ENCODE peak calls at places on chromosomes 4 and X, in six cellular contexts. J, D, E, S, H and A are unnamed samples.
A peak's percentile ranks its signal among the peaks of the same experiment; 100 is the strongest.

GRCh38 chr4:85825937-85826678 is 351.2 kb downstream of the ARHGAP24 start:
- DNase-seq in S (peak; percentile 35), J (peak; percentile 61), H (peak; percentile 66), D (no peak), E (peak; percentile 6), A (no peak)

GRCh38 chr4:168615294-168615693 is 118.4 kb downstream of the PALLD start:
- DNase-seq in D (no peak), E (no peak), S (no peak), J (no peak), H (no peak), A (no peak)

GRCh38 chr4:145507636-145508035 is 26.0 kb downstream of the SMAD1 start:
- DNase-seq in E (no peak), H (peak; percentile 91), J (peak; percentile 8), S (peak; percentile 21), D (no peak), A (no peak)

GRCh38 chr4:183200453-183200852 is 101.4 kb downstream of the WWC2 start:
- DNase-seq in J (peak; percentile 46), D (no peak), S (no peak), H (peak; percentile 93), E (no peak), A (no peak)

GRCh38 chr4:80295331-80295730 is 28.9 kb downstream of the FGF5 start:
- DNase-seq in H (no peak), E (no peak), S (no peak), D (no peak), J (no peak), A (no peak)

GRCh38 chrX:1205681-1206611 is 6.5 kb downstream of the CRLF2 start:
- DNase-seq in J (peak; percentile 99), D (peak; percentile 10), S (no peak), E (peak; percentile 56), H (peak; percentile 65), A (no peak)

GRCh38 chr4:58453956-58454355 is 1343.8 kb upstream of the IGFBP7 start:
- DNase-seq in H (no peak), E (no peak), D (no peak), J (no peak), S (no peak), A (no peak)

GRCh38 chr4:122458625-122459024 is 2.1 kb upstream of the IL2 start:
- DNase-seq in H (peak; percentile 6), S (no peak), D (no peak), J (no peak), E (peak; percentile 39), A (no peak)

GRCh38 chr4:155566241-155566823 is 100.3 kb upstream of the GUCY1A1 start:
- DNase-seq in S (no peak), H (no peak), E (no peak), J (no peak), D (no peak), A (no peak)

GRCh38 chr4:72314869-72315268 is 254.2 kb downstream of the ADAMTS3 start:
- DNase-seq in S (no peak), J (peak; percentile 1), H (peak; percentile 63), D (no peak), E (no peak), A (no peak)

GRCh38 chrX:15033909-15034308 is 160.7 kb downstream of the MOSPD2 start:
- DNase-seq in J (no peak), S (no peak), E (no peak), D (no peak), H (no peak), A (no peak)

GRCh38 chr4:21986312-21986711 is 37.7 kb upstream of the KCNIP4 start:
- DNase-seq in H (no peak), J (no peak), E (no peak), S (no peak), D (no peak), A (no peak)

GRCh38 chr4:139595989-139596679 is 40.1 kb upstream of the SETD7 start:
- DNase-seq in J (peak; percentile 76), H (no peak), D (no peak), S (no peak), E (peak; percentile 26), A (no peak)

GRCh38 chrX:130606415-130606814 is 204.6 kb downstream of the RBMX2 start:
- DNase-seq in H (no peak), D (no peak), E (no peak), S (no peak), J (no peak), A (no peak)

GRCh38 chrX:96837808-96838207 is 45.9 kb upstream of the RPA4 start:
- DNase-seq in E (no peak), H (no peak), D (no peak), S (no peak), J (no peak), A (no peak)

GRCh38 chrX:39928704-39929439 is 168.9 kb downstream of the BCOR start:
- DNase-seq in S (no peak), J (peak; percentile 88), E (no peak), H (no peak), D (no peak), A (no peak)

GRCh38 chrX:134418317-134419113 is 41.5 kb upstream of the HPRT1 start:
- DNase-seq in D (no peak), S (peak; percentile 3), E (no peak), H (no peak), J (peak; percentile 10), A (no peak)

GRCh38 chrX:40878821-40879571 is 143.7 kb upstream of the MED14 start:
- DNase-seq in E (no peak), H (no peak), J (no peak), S (no peak), D (no peak), A (no peak)

GRCh38 chr4:21367567-21367966 is 581.0 kb downstream of the KCNIP4 start:
- DNase-seq in D (no peak), J (no peak), H (no peak), E (no peak), S (no peak), A (no peak)

GRCh38 chr4:123826896-123827295 is 430.3 kb downstream of the SPRY1 start:
- DNase-seq in J (no peak), D (no peak), E (no peak), H (peak; percentile 51), S (no peak), A (no peak)

GRCh38 chrX:134898450-134898849 is 92.3 kb upstream of the SMIM10 start:
- DNase-seq in E (no peak), D (no peak), S (no peak), H (peak; percentile 40), J (no peak), A (no peak)

GRCh38 chrX:72048515-72049455 is 82.9 kb downstream of the RTL5 start:
- DNase-seq in H (no peak), S (no peak), D (no peak), J (peak; percentile 21), E (peak; percentile 38), A (no peak)

GRCh38 chr4:54744487-54744886 is 86.7 kb downstream of the KIT start:
- DNase-seq in H (no peak), D (no peak), E (no peak), J (no peak), S (no peak), A (no peak)

GRCh38 chr4:54742636-54743399 is 85.1 kb downstream of the KIT start:
- DNase-seq in J (no peak), D (no peak), S (no peak), H (no peak), E (peak; percentile 30), A (no peak)

GRCh38 chr4:54743562-54743961 is 85.8 kb downstream of the KIT start:
- DNase-seq in H (no peak), J (no peak), S (no peak), E (no peak), D (no peak), A (no peak)

GRCh38 chr4:54746228-54746627 is 88.5 kb downstream of the KIT start:
- DNase-seq in S (no peak), E (peak; percentile 85), H (no peak), J (no peak), D (no peak), A (no peak)

GRCh38 chr4:54745031-54745770 is 87.4 kb downstream of the KIT start:
- DNase-seq in H (peak; percentile 13), E (no peak), D (no peak), J (no peak), S (no peak), A (no peak)
- TF ChIP-seq MYC in H (no peak), E (no peak), D (no peak), J (no peak), S (no peak), A (no peak)

DNA sequence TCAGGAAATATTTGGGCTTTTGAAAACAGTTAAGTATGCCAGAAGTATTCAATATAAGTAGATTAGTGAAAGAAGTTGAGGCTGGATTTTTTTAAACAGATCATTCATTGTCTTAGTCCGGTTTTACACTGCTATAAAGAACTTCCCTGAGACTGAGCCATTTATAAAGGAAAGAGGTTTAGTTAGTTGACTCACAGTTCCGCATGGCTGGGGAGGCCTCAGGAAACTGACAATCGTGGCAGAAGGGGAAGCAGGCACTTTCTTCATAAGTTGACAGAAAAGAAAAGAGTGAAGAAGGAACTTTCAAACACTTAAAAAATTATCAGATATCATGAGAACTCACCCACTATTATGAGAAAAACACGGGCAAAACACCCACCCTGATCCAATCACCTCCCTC is 31.1 kb upstream of the CYLC1 start:
- DNase-seq in H (no peak), S (no peak), J (no peak), E (peak; percentile 0), D (no peak), A (no peak)
- TF ChIP-seq MYC in H (no peak), S (no peak), J (no peak), E (no peak), D (no peak), A (no peak)

DNA sequence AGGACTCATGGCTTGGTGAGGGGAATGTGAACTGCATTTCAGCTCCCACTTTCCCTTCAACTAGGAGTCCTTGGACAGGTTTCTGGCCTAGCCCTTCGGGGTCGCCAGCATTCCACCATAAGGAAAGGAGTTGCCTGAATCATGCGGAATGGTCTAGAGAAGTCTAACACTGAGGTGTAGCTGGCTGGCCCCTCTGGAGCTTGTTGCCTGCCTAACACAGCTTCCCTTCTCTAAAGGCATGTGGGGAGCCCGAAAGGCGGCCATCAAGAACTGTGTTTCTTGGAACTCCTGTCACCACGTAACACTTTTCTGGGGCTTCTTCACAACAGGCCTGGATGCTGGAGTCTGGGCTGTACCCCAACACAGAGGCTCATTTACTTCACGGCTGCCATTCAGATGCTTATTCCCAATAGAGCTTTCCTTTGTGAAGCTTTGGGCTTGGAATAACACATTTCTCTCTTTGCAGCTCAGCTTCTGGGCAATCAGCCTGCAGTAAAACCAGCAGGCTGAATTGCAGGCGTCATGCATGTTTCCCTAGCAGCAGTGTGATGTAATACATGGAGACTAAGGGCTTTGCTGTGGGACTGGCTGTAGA is 5.3 kb downstream of the GABRQ start:
- DNase-seq in J (no peak), E (no peak), D (no peak), S (no peak), H (no peak), A (no peak)
- TF ChIP-seq MYC in J (no peak), E (no peak), D (no peak), S (no peak), H (no peak), A (no peak)

GRCh38 chr4:8910822-8911310 is 39.2 kb upstream of the HMX1 start:
- DNase-seq in D (no peak), E (no peak), J (no peak), H (no peak), S (no peak), A (no peak)
- TF ChIP-seq MYC in D (no peak), E (no peak), J (no peak), H (no peak), S (no peak), A (no peak)